ENCODE peak calls at places on chromosomes 5 and 9, in six cellular contexts. X, B, T, N, Z and H are unnamed samples.

GRCh38 chr5:138720840-138721239 is 32.4 kb upstream of the CTNNA1 start:
- DNase-seq in X (no peak), B (no peak), T (no peak), N (no peak), Z (no peak), H (no peak)

GRCh38 chr9:87115790-87116189 is 168.5 kb upstream of the GAS1 start:
- DNase-seq in X (no peak), B (no peak), T (no peak), N (no peak), Z (no peak), H (no peak)

GRCh38 chr9:78866228-78867132 is 569.6 kb downstream of the PSAT1 start:
- DNase-seq in X (peak), B (no peak), T (peak), N (no peak), Z (no peak), H (no peak)

GRCh38 chr5:39073759-39074008 is 515 bp downstream of the RICTOR start:
- DNase-seq in X (no peak), B (no peak), T (no peak), N (no peak), Z (no peak), H (no peak)

GRCh38 chr5:61386062-61386800 is 54.2 kb downstream of the ZSWIM6 start:
- DNase-seq in X (no peak), B (no peak), T (no peak), N (no peak), Z (no peak), H (no peak)

GRCh38 chr9:120925535-120926396 is 830 bp downstream of the TRAF1 start:
- DNase-seq in X (no peak), B (no peak), T (peak), N (peak), Z (peak), H (no peak)

GRCh38 chr5:93006915-93007314 is 574.1 kb downstream of the NR2F1-AS1 start:
- DNase-seq in X (no peak), B (no peak), T (peak), N (no peak), Z (no peak), H (no peak)

GRCh38 chr9:1125741-1126140 is 75.6 kb downstream of the DMRT2 start:
- DNase-seq in X (no peak), B (no peak), T (peak), N (no peak), Z (no peak), H (no peak)

GRCh38 chr5:72272393-72272792 is 47.6 kb downstream of the MRPS27 start:
- DNase-seq in X (no peak), B (no peak), T (no peak), N (no peak), Z (no peak), H (no peak)

GRCh38 chr5:71011194-71011792 is 13.8 kb downstream of the NAIP start:
- DNase-seq in X (no peak), B (no peak), T (no peak), N (no peak), Z (no peak), H (no peak)

GRCh38 chr9:116233160-116233530 is 79.6 kb downstream of the PAPPA start:
- DNase-seq in X (no peak), B (no peak), T (peak), N (no peak), Z (no peak), H (no peak)

GRCh38 chr9:3887798-3888495 is 362.1 kb upstream of the RFX3 start:
- DNase-seq in X (no peak), B (no peak), T (no peak), N (no peak), Z (no peak), H (no peak)

GRCh38 chr5:84290161-84290560 is 94.5 kb downstream of the EDIL3 start:
- DNase-seq in X (no peak), B (no peak), T (no peak), N (no peak), Z (no peak), H (no peak)

GRCh38 chr9:111118256-111118950 is 80.1 kb upstream of the LPAR1 start:
- DNase-seq in X (no peak), B (no peak), T (peak), N (no peak), Z (no peak), H (no peak)

GRCh38 chr9:123169926-123170325 is 98.5 kb downstream of the STRBP start:
- DNase-seq in X (no peak), B (no peak), T (no peak), N (no peak), Z (no peak), H (no peak)

GRCh38 chr5:65034782-65035181 is 266.1 kb downstream of the CWC27 start:
- DNase-seq in X (no peak), B (no peak), T (no peak), N (no peak), Z (peak), H (no peak)

GRCh38 chr5:93677344-93678021 is 63.9 kb downstream of the POU5F2 start:
- DNase-seq in X (peak), B (no peak), T (peak), N (no peak), Z (peak), H (no peak)

GRCh38 chr9:133708770-133709611 is 29.2 kb downstream of the SARDH start:
- DNase-seq in X (no peak), B (no peak), T (no peak), N (peak), Z (peak), H (no peak)